ENCODE peak calls at places on chromosomes 7 and 10, in nine cellular contexts. O, G, T, M, B, H, S, R and X are unnamed samples.

GRCh38 chr7:64997164-64997908 is 6.5 kb upstream of the ZNF117 start:
- DNase-seq in O (no peak), R (no peak), H (no peak), M (no peak), T (no peak), S (no peak), G (no peak), B (no peak), X (no peak)

GRCh38 chr7:27185708-27186449 is 847 bp upstream of the HOXA11 start:
- DNase-seq in B (peak), S (no peak), O (no peak), H (no peak), G (no peak), R (no peak), T (no peak), M (no peak), X (no peak)

GRCh38 chr7:2171855-2172254 is 60.9 kb downstream of the MAD1L1 start:
- DNase-seq in M (no peak), H (no peak), S (no peak), T (no peak), O (no peak), G (no peak), R (no peak), B (no peak), X (no peak)

GRCh38 chr10:97546441-97547340 is 25.9 kb upstream of the ANKRD2 start:
- DNase-seq in B (no peak), T (no peak), M (no peak), R (no peak), S (no peak), H (no peak), G (no peak), O (no peak), X (no peak)

GRCh38 chr7:47290867-47291266 is 291.0 kb downstream of the TNS3 start:
- DNase-seq in T (no peak), H (no peak), S (no peak), M (no peak), B (no peak), R (no peak), O (no peak), G (no peak), X (no peak)

GRCh38 chr7:111741811-111742240 is 179.5 kb upstream of the IMMP2L start:
- DNase-seq in M (peak), O (peak), R (peak), S (peak), H (peak), G (peak), T (peak), B (peak), X (peak)

GRCh38 chr10:60334991-60335390 is 54.7 kb downstream of the ANK3 start:
- DNase-seq in O (no peak), T (no peak), B (no peak), H (no peak), G (peak), M (no peak), R (no peak), S (no peak), X (no peak)

GRCh38 chr10:27636816-27637215 is 108.8 kb downstream of the MKX start:
- DNase-seq in H (no peak), S (no peak), M (no peak), O (no peak), T (no peak), B (no peak), G (no peak), R (no peak), X (no peak)

GRCh38 chr10:62769574-62770242 is 34.8 kb upstream of the ADO start:
- DNase-seq in G (no peak), S (peak), O (peak), H (no peak), T (no peak), R (no peak), B (no peak), M (no peak), X (no peak)

GRCh38 chr7:149422914-149423285 is 38.0 kb downstream of the ZNF777 start:
- DNase-seq in M (no peak), S (no peak), H (no peak), R (no peak), B (peak), O (no peak), G (no peak), T (no peak), X (no peak)

GRCh38 chr7:111744501-111745155 is 182.3 kb upstream of the IMMP2L start:
- DNase-seq in M (no peak), G (peak), R (no peak), B (no peak), T (no peak), H (no peak), O (peak), S (no peak), X (no peak)

GRCh38 chr10:21424511-21424910 is 101.0 kb downstream of the SKIDA1 start:
- DNase-seq in T (no peak), S (no peak), M (no peak), O (peak), B (no peak), H (no peak), R (no peak), G (peak), X (no peak)

GRCh38 chr10:10803273-10803672 is 214.4 kb upstream of the CELF2 start:
- DNase-seq in R (no peak), S (no peak), O (no peak), B (no peak), H (no peak), T (no peak), M (no peak), G (no peak), X (no peak)

GRCh38 chr7:43164757-43165156 is 52.3 kb downstream of the HECW1 start:
- DNase-seq in M (peak), H (peak), G (peak), O (peak), R (peak), T (no peak), B (no peak), S (no peak), X (peak)

GRCh38 chr7:107147464-107148214 is 21.2 kb upstream of the HBP1 start:
- DNase-seq in M (peak), O (peak), H (peak), R (no peak), G (no peak), S (peak), T (no peak), B (no peak), X (no peak)

GRCh38 chr10:60731134-60731883 is 47.0 kb upstream of the CDK1 start:
- DNase-seq in T (no peak), S (no peak), M (no peak), H (no peak), R (peak), B (no peak), O (no peak), G (no peak), X (no peak)

GRCh38 chr10:3935933-3936359 is 150.9 kb upstream of the KLF6 start:
- DNase-seq in O (no peak), S (no peak), T (no peak), R (no peak), M (no peak), B (no peak), H (peak), G (peak), X (no peak)

GRCh38 chr10:79347894-79348639 is 798 bp downstream of the PPIF start:
- DNase-seq in M (peak), G (peak), O (peak), R (no peak), S (peak), H (peak), B (peak), T (no peak), X (no peak)

GRCh38 chr10:88218362-88218761 is 354.9 kb downstream of the PTEN start:
- DNase-seq in M (no peak), T (no peak), B (no peak), O (no peak), H (no peak), R (no peak), S (no peak), G (no peak), X (no peak)

GRCh38 chr7:20350518-20350951 is 19.8 kb downstream of the ITGB8 start:
- DNase-seq in R (no peak), O (no peak), B (no peak), T (no peak), H (peak), S (peak), M (no peak), G (peak), X (no peak)

GRCh38 chr7:5354460-5355279 is 69.0 kb downstream of the TNRC18 start:
- DNase-seq in O (peak), R (no peak), G (peak), T (no peak), H (peak), S (peak), M (no peak), B (peak), X (peak)

GRCh38 chr10:116743266-116744064 is 1.1 kb upstream of the HSPA12A start:
- DNase-seq in B (no peak), M (no peak), S (no peak), H (no peak), T (no peak), O (no peak), R (no peak), G (no peak), X (no peak)

GRCh38 chr7:45212606-45213005 is 55.0 kb downstream of the RAMP3 start:
- DNase-seq in G (no peak), R (no peak), T (no peak), B (peak), M (no peak), O (no peak), S (no peak), H (no peak), X (no peak)

GRCh38 chr7:99557196-99557607 is 1.2 kb upstream of the ZNF655 start:
- DNase-seq in S (no peak), H (no peak), R (no peak), T (no peak), G (no peak), B (no peak), O (peak), M (no peak), X (no peak)

GRCh38 chr7:95205821-95206220 is 118.5 kb downstream of the PON1 start:
- DNase-seq in R (no peak), S (no peak), B (no peak), M (peak), T (no peak), G (peak), H (no peak), O (peak), X (no peak)

GRCh38 chr7:51013218-51013786 is 230.6 kb upstream of the GRB10 start:
- DNase-seq in H (no peak), B (no peak), R (no peak), G (no peak), S (no peak), T (no peak), M (no peak), O (no peak), X (no peak)

GRCh38 chr7:17593854-17594419 is 295.5 kb downstream of the AHR start:
- DNase-seq in G (no peak), B (no peak), T (no peak), H (no peak), O (peak), S (no peak), M (no peak), R (no peak), X (no peak)

GRCh38 chr10:26781797-26782196 is 79.0 kb downstream of the ABI1 start:
- DNase-seq in M (no peak), O (peak), B (no peak), S (no peak), G (peak), R (no peak), H (no peak), T (no peak), X (peak)

GRCh38 chr7:101630591-101630990 is 1.5 kb upstream of the MYL10 start:
- DNase-seq in R (no peak), B (no peak), T (no peak), H (peak), O (peak), S (peak), M (no peak), G (peak), X (peak)

GRCh38 chr7:43834463-43835251 is 34.7 kb downstream of the MRPS24 start:
- DNase-seq in G (peak), H (no peak), R (peak), M (no peak), O (peak), S (peak), T (no peak), B (no peak), X (no peak)

GRCh38 chr7:94874036-94874745 is 33.2 kb upstream of the PPP1R9A start:
- DNase-seq in H (no peak), R (no peak), M (no peak), T (no peak), O (no peak), G (no peak), B (no peak), S (no peak), X (no peak)

GRCh38 chr7:111357691-111358090 is 204.6 kb downstream of the IMMP2L start:
- DNase-seq in M (no peak), R (no peak), B (no peak), S (no peak), T (no peak), G (peak), O (peak), H (no peak), X (peak)

GRCh38 chr10:91745086-91745831 is 53.0 kb upstream of the TNKS2 start:
- DNase-seq in S (peak), H (peak), R (no peak), T (peak), O (no peak), G (peak), B (peak), M (peak), X (no peak)

GRCh38 chr10:114372179-114372578 is 32.1 kb downstream of the AFAP1L2 start:
- DNase-seq in B (no peak), O (no peak), R (no peak), S (no peak), T (no peak), G (no peak), M (no peak), H (no peak), X (no peak)

GRCh38 chr7:55005241-55005836 is 13.5 kb upstream of the EGFR start:
- DNase-seq in O (no peak), B (peak), G (no peak), R (no peak), H (no peak), T (no peak), M (no peak), S (no peak), X (no peak)

GRCh38 chr10:113326160-113327111 is 226.4 kb upstream of the HABP2 start:
- DNase-seq in R (peak), H (peak), M (peak), G (peak), B (peak), O (peak), S (peak), T (peak), X (no peak)

GRCh38 chr7:154865984-154866685 is 136.8 kb downstream of the PAXIP1 start:
- DNase-seq in M (no peak), B (no peak), T (no peak), G (no peak), R (no peak), O (no peak), H (no peak), S (no peak), X (no peak)

GRCh38 chr7:154867068-154867467 is 135.9 kb downstream of the PAXIP1 start:
- DNase-seq in O (no peak), S (no peak), T (no peak), B (no peak), R (peak), M (no peak), H (no peak), G (no peak), X (no peak)

GRCh38 chr7:154863766-154864530 is 139.0 kb downstream of the PAXIP1 start:
- DNase-seq in B (no peak), G (no peak), M (no peak), T (no peak), O (no peak), R (no peak), S (no peak), H (no peak), X (no peak)

GRCh38 chr7:154862153-154862791 is 140.7 kb downstream of the PAXIP1 start:
- DNase-seq in M (no peak), O (no peak), S (no peak), B (no peak), G (no peak), R (no peak), T (no peak), H (no peak), X (no peak)

DNA sequence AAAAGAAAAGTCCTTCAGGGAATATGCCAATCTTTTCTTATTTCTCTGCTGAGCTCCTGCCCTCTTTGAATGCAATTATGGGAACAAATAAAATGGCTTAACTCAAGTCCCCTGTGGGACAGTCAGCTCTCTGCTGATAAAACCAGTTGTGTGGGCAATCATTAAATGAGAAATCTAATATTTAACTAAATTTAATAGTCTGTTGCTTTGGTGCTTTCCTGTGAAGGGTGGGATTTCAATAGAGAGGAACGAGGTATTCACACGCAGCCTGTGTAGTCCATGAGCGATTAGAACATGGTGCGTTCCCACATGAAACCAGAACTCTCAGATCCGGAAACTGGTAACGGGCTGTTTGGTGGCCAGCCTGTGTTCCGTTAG is 138.4 kb downstream of the PAXIP1 start:
- DNase-seq in T (no peak), O (no peak), G (no peak), M (no peak), R (peak), S (no peak), B (no peak), H (no peak), X (no peak)
- H3K4me2 ChIP-seq in T (no peak), O (no peak), G (no peak), M (no peak), R (no peak), S (no peak), B (no peak), H (no peak), X (no peak)

GRCh38 chr10:93436577-93436976 is 45.6 kb downstream of the MYOF start:
- DNase-seq in S (peak), T (no peak), G (peak), B (no peak), O (peak), R (no peak), M (no peak), H (peak), X (no peak)

GRCh38 chr10:93437000-93437945 is 44.9 kb downstream of the MYOF start:
- DNase-seq in M (peak), H (peak), B (peak), S (peak), G (peak), O (peak), T (no peak), R (no peak), X (no peak)

GRCh38 chr10:93440591-93441012 is 41.5 kb downstream of the MYOF start:
- DNase-seq in R (no peak), G (no peak), S (peak), T (no peak), H (no peak), B (no peak), M (no peak), O (peak), X (no peak)

GRCh38 chr10:93437946-93438795 is 44.0 kb downstream of the MYOF start:
- DNase-seq in G (peak), M (no peak), T (no peak), B (peak), R (no peak), O (peak), H (peak), S (peak), X (no peak)

DNA sequence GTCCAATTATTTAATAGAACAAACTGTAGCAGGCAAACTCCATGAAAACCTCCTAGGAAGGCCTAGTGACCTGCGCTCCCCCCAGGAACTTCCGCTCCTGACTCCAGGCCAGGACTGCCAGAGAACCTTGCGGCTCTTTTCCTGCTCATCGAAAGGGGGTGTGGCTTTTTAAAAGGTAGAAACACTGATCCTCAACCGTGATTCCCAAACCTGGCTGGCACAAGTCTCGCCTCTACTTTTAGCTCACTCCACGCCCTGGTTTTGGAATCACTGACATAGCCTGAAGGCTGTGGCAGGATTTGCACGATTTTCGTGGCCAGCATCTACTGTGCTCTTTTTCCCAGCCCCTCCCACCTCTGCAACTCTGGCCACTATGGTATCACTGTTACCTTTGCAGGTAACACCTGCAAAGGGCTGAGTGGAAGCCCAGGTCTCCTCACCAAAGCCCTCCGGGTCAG is 43.3 kb downstream of the MYOF start:
- DNase-seq in T (no peak), B (peak), R (no peak), S (peak), G (no peak), O (no peak), H (peak), M (peak), X (peak)
- H3K4me2 ChIP-seq in T (peak), B (peak), R (no peak), S (peak), G (peak), O (no peak), H (peak), M (peak), X (peak)

GRCh38 chr7:70416611-70417010 is 715.3 kb upstream of the GALNT17 start:
- DNase-seq in B (no peak), R (no peak), O (no peak), H (no peak), M (no peak), G (no peak), T (no peak), S (no peak), X (no peak)

GRCh38 chr7:70417061-70417655 is 714.8 kb upstream of the GALNT17 start:
- DNase-seq in M (no peak), T (no peak), H (no peak), R (no peak), B (peak), G (no peak), O (no peak), S (peak), X (no peak)

GRCh38 chr7:70415179-70415972 is 716.6 kb upstream of the GALNT17 start:
- DNase-seq in M (no peak), B (no peak), H (no peak), G (no peak), S (no peak), T (no peak), O (no peak), R (no peak), X (no peak)

GRCh38 chr7:70420263-70420662 is 711.7 kb upstream of the GALNT17 start:
- DNase-seq in G (no peak), M (no peak), O (no peak), S (no peak), T (no peak), B (no peak), H (no peak), R (no peak), X (no peak)

GRCh38 chr7:70419816-70420215 is 712.1 kb upstream of the GALNT17 start:
- DNase-seq in T (no peak), R (no peak), S (peak), G (no peak), M (no peak), H (no peak), B (no peak), O (no peak), X (no peak)
- H3K4me2 ChIP-seq in T (no peak), R (no peak), S (no peak), G (no peak), M (no peak), H (no peak), B (no peak), O (no peak), X (no peak)

GRCh38 chr7:77426052-77426404 is 9.9 kb upstream of the GSAP start:
- DNase-seq in T (no peak), B (no peak), R (no peak), O (no peak), G (no peak), S (peak), M (no peak), H (no peak), X (no peak)

GRCh38 chr7:77426521-77427051 is 10.4 kb upstream of the GSAP start:
- DNase-seq in M (no peak), O (peak), G (peak), H (no peak), R (no peak), B (no peak), S (peak), T (peak), X (no peak)

GRCh38 chr7:77428777-77429231 is 12.7 kb upstream of the GSAP start:
- DNase-seq in G (peak), R (no peak), M (no peak), B (no peak), S (no peak), O (no peak), T (no peak), H (no peak), X (no peak)

GRCh38 chr7:77425151-77426051 is 9.3 kb upstream of the GSAP start:
- DNase-seq in G (peak), B (peak), S (peak), H (no peak), M (peak), T (peak), O (peak), R (no peak), X (peak)

DNA sequence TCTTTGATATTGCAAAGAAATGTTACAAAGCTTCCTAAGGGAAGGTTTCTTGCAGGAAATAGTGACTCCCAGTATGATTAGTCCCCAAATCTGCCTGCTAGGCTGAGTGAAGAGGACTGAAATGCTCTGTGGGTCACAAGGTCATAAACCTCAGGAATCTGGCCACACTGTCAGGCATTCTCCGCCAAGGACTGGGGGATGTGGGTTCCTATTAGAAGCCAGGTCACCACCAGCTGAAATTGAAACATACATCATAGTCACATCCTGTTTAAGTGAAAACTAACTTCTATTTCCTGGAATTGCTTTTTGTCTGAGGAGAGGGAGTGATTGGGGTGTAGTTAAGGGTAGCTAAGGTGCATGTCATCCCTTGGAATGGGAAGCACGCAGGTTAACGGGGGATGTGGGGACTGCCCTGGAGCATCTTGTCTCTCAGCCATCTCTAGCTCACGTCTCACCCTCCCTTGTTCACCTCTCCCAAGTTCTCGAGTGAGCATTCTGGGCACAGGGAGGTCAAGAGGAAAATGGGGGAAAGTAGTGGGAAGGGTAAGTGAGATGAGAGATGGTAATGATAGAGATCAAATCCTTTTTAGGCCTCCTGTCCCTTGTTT is 12.0 kb upstream of the GSAP start:
- DNase-seq in G (peak), B (no peak), O (peak), T (peak), R (no peak), S (peak), H (no peak), M (no peak), X (no peak)
- H3K4me2 ChIP-seq in G (peak), B (no peak), O (peak), T (no peak), R (peak), S (no peak), H (no peak), M (no peak), X (peak)